ENCODE peak calls at places on chromosome 20, in five cellular contexts. A, E, O, X and P are unnamed samples.
A peak's percentile ranks its signal among the peaks of the same experiment; 100 is the strongest.

GRCh38 chr20:56765172-56766073 is 136.3 kb downstream of the TFAP2C start:
- DNase-seq in A (no peak), E (no peak), O (no peak), X (no peak), P (peak; percentile 20)

GRCh38 chr20:46084805-46085792 is 4.7 kb downstream of the NCOA5 start:
- DNase-seq in A (peak; percentile 42), E (peak; percentile 66), O (no peak), X (peak; percentile 73), P (peak; percentile 20)

GRCh38 chr20:47792021-47792618 is 6.8 kb upstream of the SULF2 start:
- DNase-seq in A (peak; percentile 84), E (no peak), O (no peak), X (no peak), P (peak; percentile 47)

GRCh38 chr20:31872406-31872805 is 2.0 kb downstream of the TTLL9 start:
- DNase-seq in A (no peak), E (no peak), O (no peak), X (no peak), P (no peak)

GRCh38 chr20:13294522-13294921 is 73.4 kb downstream of the ISM1 start:
- DNase-seq in A (no peak), E (no peak), O (no peak), X (no peak), P (no peak)

GRCh38 chr20:48676125-48676524 is 151.7 kb downstream of the PREX1 start:
- DNase-seq in A (no peak), E (no peak), O (no peak), X (no peak), P (no peak)

GRCh38 chr20:24096256-24096655 is 107.7 kb upstream of the GGTLC1 start:
- DNase-seq in A (no peak), E (no peak), O (no peak), X (no peak), P (no peak)

GRCh38 chr20:34312544-34313217 is 9.5 kb upstream of the AHCY start:
- DNase-seq in A (peak; percentile 81), E (peak; percentile 93), O (peak; percentile 97), X (peak; percentile 96), P (peak; percentile 79)

GRCh38 chr20:55533601-55534000 is 471.7 kb downstream of the CBLN4 start:
- DNase-seq in A (no peak), E (no peak), O (no peak), X (no peak), P (no peak)

GRCh38 chr20:44068780-44069191 is 118.2 kb downstream of the JPH2 start:
- DNase-seq in A (no peak), E (no peak), O (no peak), X (no peak), P (no peak)

GRCh38 chr20:4876731-4877130 is 124.6 kb downstream of the SLC23A2 start:
- DNase-seq in A (no peak), E (no peak), O (no peak), X (no peak), P (no peak)

GRCh38 chr20:46638367-46639274 is 12.6 kb downstream of the SLC13A3 start:
- DNase-seq in A (no peak), E (no peak), O (peak; percentile 49), X (peak; percentile 89), P (no peak)

GRCh38 chr20:34861386-34862084 is 11.1 kb downstream of the GGT7 start:
- DNase-seq in A (no peak), E (no peak), O (no peak), X (no peak), P (no peak)

GRCh38 chr20:22430154-22430745 is 154.1 kb downstream of the FOXA2 start:
- DNase-seq in A (no peak), E (peak; percentile 24), O (peak; percentile 60), X (peak; percentile 92), P (peak; percentile 92)

GRCh38 chr20:22490287-22491187 is 93.8 kb downstream of the FOXA2 start:
- DNase-seq in A (no peak), E (no peak), O (peak; percentile 58), X (peak; percentile 100), P (peak; percentile 91)

GRCh38 chr20:38278150-38278549 is 17.6 kb upstream of the KIAA1755 start:
- DNase-seq in A (peak; percentile 54), E (no peak), O (no peak), X (no peak), P (no peak)

GRCh38 chr20:32894711-32895355 is 36.1 kb downstream of the EFCAB8 start:
- DNase-seq in A (no peak), E (no peak), O (no peak), X (no peak), P (no peak)

GRCh38 chr20:32893878-32894483 is 35.3 kb downstream of the EFCAB8 start:
- DNase-seq in A (peak; percentile 16), E (peak; percentile 56), O (peak; percentile 85), X (peak; percentile 59), P (peak; percentile 41)

GRCh38 chr20:32902456-32903420 is 44.0 kb downstream of the EFCAB8 start:
- DNase-seq in A (peak; percentile 41), E (peak; percentile 51), O (peak; percentile 72), X (peak; percentile 66), P (peak; percentile 58)

GRCh38 chr20:32896521-32897280 is 38.0 kb downstream of the EFCAB8 start:
- DNase-seq in A (no peak), E (no peak), O (no peak), X (no peak), P (no peak)

DNA sequence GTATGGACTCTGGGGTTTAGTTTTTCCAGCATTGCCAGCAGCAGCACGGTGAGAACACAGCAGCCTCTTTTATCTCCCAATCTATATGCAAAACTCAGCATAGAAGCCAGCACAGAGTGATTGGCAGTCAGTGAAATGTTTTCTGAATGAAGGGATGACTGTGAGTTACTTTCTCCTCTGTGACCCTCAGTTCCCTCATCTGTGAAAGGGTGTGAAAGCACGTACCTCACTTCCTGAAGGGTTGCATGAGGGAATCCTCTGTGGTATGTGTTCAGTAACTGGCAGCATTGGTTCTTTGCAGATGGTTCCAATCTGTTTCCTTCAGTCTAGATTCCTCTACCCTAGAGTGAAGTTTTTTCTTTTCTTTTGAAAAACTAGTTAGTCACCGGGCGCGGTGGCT is 40.0 kb downstream of the EFCAB8 start:
- DNase-seq in A (peak; percentile 56), E (no peak), O (no peak), X (no peak), P (no peak)
- TF ChIP-seq MAFK in A (no peak), E (no peak), O (no peak), X (no peak), P (no peak)

DNA sequence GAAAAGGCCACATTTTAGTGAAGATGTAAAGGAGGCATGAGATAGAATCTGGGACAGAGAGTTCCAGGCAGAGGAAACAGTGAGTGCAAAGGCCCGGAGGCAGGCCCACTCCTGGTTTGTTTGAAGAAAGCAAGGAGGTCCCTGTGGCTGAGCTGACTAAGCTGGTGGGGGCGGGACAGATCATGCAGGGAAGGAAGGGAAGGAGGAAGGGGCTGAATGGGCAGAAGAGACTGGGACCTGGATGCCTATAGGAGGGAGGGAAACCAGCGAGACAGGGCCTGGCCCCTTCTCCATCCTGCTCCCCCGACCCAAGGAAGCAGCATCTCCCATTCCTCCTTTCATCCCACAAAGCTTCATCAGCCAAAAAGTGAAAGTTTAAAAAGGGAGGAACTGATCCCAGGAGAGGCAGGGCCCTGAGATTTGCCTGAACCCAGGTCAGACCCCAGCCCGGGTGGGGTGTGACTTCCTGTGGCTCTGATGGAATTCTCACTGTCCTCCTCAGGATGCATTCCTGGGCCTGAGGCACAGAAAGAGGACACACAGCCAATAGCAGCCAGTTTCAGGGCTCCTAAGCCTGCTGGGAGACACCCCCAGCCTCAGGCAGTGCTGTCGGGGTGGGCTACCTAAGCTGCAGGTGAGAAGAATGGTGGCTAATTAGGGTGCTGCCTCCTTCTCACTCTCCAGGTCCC is 54.2 kb upstream of the SIRPA start:
- DNase-seq in A (peak; percentile 41), E (no peak), O (no peak), X (no peak), P (no peak)
- TF ChIP-seq MAFK in A (no peak), E (no peak), O (no peak), X (no peak), P (no peak)

DNA sequence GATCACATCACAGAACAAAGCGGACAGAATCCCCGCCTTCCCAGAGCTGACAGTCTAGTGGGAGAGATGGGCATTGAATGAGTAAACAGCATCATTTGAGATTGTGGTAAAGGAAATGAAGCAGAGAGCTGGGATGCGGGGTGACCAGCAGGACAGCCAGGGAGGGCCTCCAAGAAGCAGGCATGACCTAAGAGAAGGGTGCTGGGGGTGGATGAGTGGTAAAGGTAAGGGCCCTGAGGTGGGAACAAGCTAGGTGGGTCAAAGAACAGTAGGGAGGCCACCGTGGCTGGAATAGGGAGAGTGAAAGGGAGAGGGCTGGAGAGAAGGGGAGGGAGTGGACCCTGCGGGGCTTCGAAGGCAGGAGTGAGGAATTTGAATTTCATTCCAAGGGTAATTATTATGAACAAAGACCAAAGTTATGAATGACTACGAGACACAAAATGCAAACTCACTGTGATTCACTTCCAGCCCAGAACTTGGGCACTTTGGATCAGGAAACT is 61.4 kb downstream of the CEBPB start:
- DNase-seq in A (peak; percentile 87), E (no peak), O (no peak), X (no peak), P (no peak)
- TF ChIP-seq MAFK in A (peak; percentile 52), E (no peak), O (no peak), X (no peak), P (no peak)

GRCh38 chr20:59141818-59142581 is 21.6 kb upstream of the ZNF831 start:
- DNase-seq in A (peak; percentile 2), E (peak; percentile 36), O (peak; percentile 70), X (no peak), P (peak; percentile 16)
- TF ChIP-seq MAFK in A (no peak), E (no peak), O (no peak), X (no peak), P (no peak)

DNA sequence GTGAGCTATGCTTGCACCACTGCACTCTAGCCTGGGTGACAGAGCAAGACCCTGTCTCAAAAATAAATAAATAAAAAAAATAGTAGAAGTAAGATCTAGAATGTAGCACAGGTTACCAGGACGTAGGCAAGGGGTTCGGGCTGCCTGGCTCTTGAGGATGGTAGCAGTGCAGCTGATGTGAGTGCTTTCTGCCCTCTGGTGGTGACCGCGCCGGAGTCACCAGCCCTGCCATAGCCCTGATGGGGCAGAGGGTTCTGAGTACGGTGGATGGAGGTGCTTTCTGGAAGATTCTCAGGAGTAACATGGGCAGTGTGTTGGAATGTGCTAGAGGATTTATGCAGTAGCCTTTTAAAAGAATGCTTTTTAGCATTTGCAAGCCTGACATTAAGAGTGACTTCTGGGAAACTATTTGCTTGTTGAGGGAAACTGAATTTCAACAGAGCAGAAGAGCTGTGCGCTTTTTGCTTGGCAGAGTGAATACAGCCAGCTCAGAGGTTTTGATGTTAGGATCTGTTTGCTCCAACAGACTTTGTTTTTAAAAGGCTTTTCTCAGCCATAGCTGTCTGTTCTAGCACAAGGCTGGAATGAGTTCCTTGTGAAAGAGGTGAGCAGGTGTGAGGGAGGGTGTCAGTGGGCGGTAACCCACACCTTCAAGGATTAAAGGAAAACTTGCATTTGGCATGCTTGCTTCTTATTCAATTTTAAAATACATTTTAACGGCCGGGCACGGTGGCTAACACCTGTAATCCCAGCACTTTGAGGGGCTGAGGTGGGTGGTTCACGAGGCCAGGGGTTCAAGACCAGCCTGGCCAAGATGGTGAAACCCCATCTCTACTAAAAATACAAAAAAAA is 65.9 kb downstream of the PTPN1 start:
- DNase-seq in A (peak; percentile 51), E (peak; percentile 49), O (peak; percentile 74), X (peak; percentile 63), P (peak; percentile 80)
- TF ChIP-seq MAFK in A (no peak), E (no peak), O (no peak), X (no peak), P (no peak)

DNA sequence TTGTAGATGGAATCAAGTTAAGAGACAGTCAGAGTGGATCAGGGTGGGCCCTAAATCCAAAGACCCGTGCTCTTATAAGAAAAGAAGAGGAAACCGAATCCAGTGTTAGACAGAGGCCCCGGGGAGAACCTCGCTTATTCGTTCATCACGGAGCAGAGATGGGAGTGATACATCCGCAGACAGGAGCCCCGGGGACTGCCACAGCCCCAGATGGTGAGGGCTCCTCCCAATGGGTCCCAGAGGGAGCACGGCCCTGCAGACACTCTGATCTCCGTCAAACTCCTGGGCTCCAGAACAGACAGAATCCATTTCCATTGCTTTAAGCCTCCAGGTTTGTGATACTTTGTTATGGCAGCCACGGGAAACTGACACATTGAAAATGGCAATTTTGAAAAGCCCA is 47.0 kb downstream of the CDH4 start:
- DNase-seq in A (no peak), E (no peak), O (no peak), X (no peak), P (no peak)
- TF ChIP-seq MAFK in A (no peak), E (no peak), O (no peak), X (no peak), P (no peak)